ENCODE peak calls at places on chromosomes 5 and 9, in seven cellular contexts. A is GM13977, O is AG09309, J is progenitor cell of endocrine pancreas, E is EH, M is neural crest cell, K is HTR-8/SVneo. P is an unnamed sample.

GRCh38 chr5:1827410-1828397 is 26.5 kb downstream of the NDUFS6 start:
- DNase-seq in O (no peak), M (no peak), E (peak; percentile 1), J (no peak), K (no peak), A (no peak), P (no peak)

GRCh38 chr5:150161242-150162141 is 5.1 kb upstream of the CDX1 start:
- DNase-seq in M (peak; percentile 99), K (peak; percentile 85), A (peak; percentile 86), O (no peak), E (peak; percentile 77), J (peak; percentile 84), P (peak; percentile 76)

GRCh38 chr5:37838152-37838932 is 1.5 kb downstream of the GDNF start:
- DNase-seq in E (peak; percentile 66), M (peak; percentile 37), K (no peak), A (peak; percentile 40), O (no peak), J (no peak), P (no peak)

GRCh38 chr9:63817622-63818518 is 1467.1 kb downstream of the FOXD4L5 start:
- DNase-seq in O (no peak), E (peak; percentile 9), K (no peak), J (peak; percentile 62), M (peak; percentile 35), A (peak; percentile 68), P (no peak)

GRCh38 chr5:174831985-174832384 is 107.6 kb downstream of the MSX2 start:
- DNase-seq in J (no peak), M (no peak), O (no peak), K (no peak), E (no peak), A (no peak), P (peak; percentile 87)

GRCh38 chr5:53997736-53998627 is 312.4 kb downstream of the ARL15 start:
- DNase-seq in J (no peak), O (no peak), A (no peak), K (no peak), M (no peak), E (no peak), P (no peak)

GRCh38 chr9:127336708-127337352 is 60.1 kb upstream of the SLC2A8 start:
- DNase-seq in O (peak; percentile 84), K (peak; percentile 56), A (no peak), M (no peak), E (peak; percentile 96), J (no peak), P (peak; percentile 97)

GRCh38 chr5:43680286-43680685 is 77.3 kb downstream of the NNT start:
- DNase-seq in O (no peak), K (no peak), A (no peak), E (no peak), M (no peak), J (no peak), P (no peak)

GRCh38 chr9:121788686-121789366 is 137.4 kb downstream of the DAB2IP start:
- DNase-seq in J (no peak), A (no peak), E (no peak), K (no peak), O (no peak), M (no peak), P (no peak)

GRCh38 chr5:88748670-88749069 is 134.3 kb downstream of the MEF2C start:
- DNase-seq in J (no peak), A (no peak), O (no peak), M (no peak), E (no peak), K (no peak), P (no peak)